ENCODE peak calls at places on chromosomes 4 and X, in ten cellular contexts. C, V, G, Q, A, X, Z, M, S and U are unnamed samples.

GRCh38 chrX:15948318-15948660 is 93.7 kb upstream of the AP1S2 start:
- DNase-seq in C (no peak), V (no peak), G (no peak), Q (no peak), A (no peak), X (peak), Z (no peak), M (no peak), S (no peak), U (no peak)

GRCh38 chrX:88613338-88613737 is 133.7 kb upstream of the CPXCR1 start:
- DNase-seq in C (no peak), V (no peak), G (no peak), Q (no peak), A (no peak), X (peak), Z (no peak), M (peak), S (no peak), U (no peak)

GRCh38 chr4:929096-929765 is 2.9 kb downstream of the GAK start:
- DNase-seq in C (no peak), V (no peak), G (no peak), Q (no peak), A (no peak), X (no peak), Z (no peak), M (no peak), S (no peak), U (no peak)

GRCh38 chrX:134545524-134545923 is 85.6 kb downstream of the HPRT1 start:
- DNase-seq in C (no peak), V (no peak), G (no peak), Q (peak), A (no peak), X (no peak), Z (no peak), M (no peak), S (no peak), U (no peak)

GRCh38 chrX:24081661-24082154 is 27.0 kb downstream of the EIF2S3 start:
- DNase-seq in C (peak), V (peak), G (peak), Q (peak), A (no peak), X (peak), Z (peak), M (peak), S (peak), U (peak)

GRCh38 chr4:42892413-42892812 is at the start of gene GRXCR1:
- DNase-seq in C (no peak), V (no peak), G (no peak), Q (no peak), A (no peak), X (no peak), Z (no peak), M (no peak), S (no peak), U (no peak)

GRCh38 chrX:49209434-49210251 is 9.7 kb upstream of the SYP start:
- DNase-seq in C (no peak), V (no peak), G (no peak), Q (peak), A (no peak), X (no peak), Z (no peak), M (no peak), S (no peak), U (no peak)

GRCh38 chrX:48083212-48083611 is 11.8 kb upstream of the ZNF630 start:
- DNase-seq in C (peak), V (no peak), G (peak), Q (peak), A (peak), X (peak), Z (peak), M (peak), S (no peak), U (no peak)

GRCh38 chrX:154378059-154378798 is 866 bp upstream of the EMD start:
- DNase-seq in C (peak), V (no peak), G (no peak), Q (peak), A (no peak), X (peak), Z (no peak), M (peak), S (no peak), U (no peak)